ENCODE peak calls at places on chromosome 19, in five cellular contexts. W is heart right ventricle, Q is foreskin fibroblast, E is astrocyte, H is BE2C. K is an unnamed sample.

GRCh38 chr19:43720936-43721335 is 5.1 kb downstream of the IRGC start:
- DNase-seq in W (no peak), Q (no peak), E (no peak), H (no peak), K (no peak)

GRCh38 chr19:3132971-3133792 is 2.7 kb upstream of the GNA15 start:
- DNase-seq in W (no peak), Q (peak), E (peak), H (no peak), K (peak)

GRCh38 chr19:449916-450315 is 10.9 kb downstream of the SHC2 start:
- DNase-seq in W (no peak), Q (no peak), E (no peak), H (no peak), K (no peak)

GRCh38 chr19:48553676-48554384 is 1.9 kb downstream of the SULT2B1 start:
- DNase-seq in W (no peak), Q (peak), E (peak), H (peak), K (peak)

GRCh38 chr19:2027361-2027760 is 11.8 kb upstream of the BTBD2 start:
- DNase-seq in W (no peak), Q (peak), E (peak), H (no peak), K (peak)

GRCh38 chr19:55360902-55361301 is 2.2 kb downstream of the GARIN5B start:
- DNase-seq in W (no peak), Q (no peak), E (no peak), H (no peak), K (no peak)

GRCh38 chr19:12821761-12822160 is 12.6 kb downstream of the RTBDN start:
- DNase-seq in W (no peak), Q (no peak), E (no peak), H (no peak), K (no peak)

GRCh38 chr19:34180273-34180672 is 8.0 kb downstream of the LSM14A start:
- DNase-seq in W (no peak), Q (no peak), E (no peak), H (no peak), K (no peak)

GRCh38 chr19:956747-957451 is 27.2 kb upstream of the WDR18 start:
- DNase-seq in W (no peak), Q (peak), E (peak), H (peak), K (no peak)

GRCh38 chr19:13764821-13765394 is 586 bp downstream of the MRI1 start:
- DNase-seq in W (no peak), Q (no peak), E (no peak), H (peak), K (no peak)

GRCh38 chr19:36093687-36094086 is 17.3 kb upstream of the OVOL3 start:
- DNase-seq in W (peak), Q (no peak), E (no peak), H (no peak), K (no peak)

GRCh38 chr19:48489608-48490216 is 20.5 kb downstream of the CYTH2 start:
- DNase-seq in W (peak), Q (peak), E (no peak), H (peak), K (no peak)

GRCh38 chr19:13163609-13164364 is 13.6 kb downstream of the IER2 start:
- DNase-seq in W (peak), Q (peak), E (peak), H (peak), K (peak)

GRCh38 chr19:46182476-46182875 is 34.4 kb downstream of the IGFL2 start:
- DNase-seq in W (no peak), Q (no peak), E (no peak), H (no peak), K (no peak)

GRCh38 chr19:29807178-29807577 is 4.6 kb upstream of the CCNE1 start:
- DNase-seq in W (no peak), Q (no peak), E (no peak), H (no peak), K (no peak)

GRCh38 chr19:29804493-29804892 is 7.3 kb upstream of the CCNE1 start:
- DNase-seq in W (no peak), Q (no peak), E (no peak), H (no peak), K (no peak)

GRCh38 chr19:29806098-29806866 is 5.5 kb upstream of the CCNE1 start:
- DNase-seq in W (peak), Q (peak), E (peak), H (peak), K (peak)

GRCh38 chr19:29807870-29808405 is 3.9 kb upstream of the CCNE1 start:
- DNase-seq in W (no peak), Q (no peak), E (no peak), H (no peak), K (no peak)

DNA sequence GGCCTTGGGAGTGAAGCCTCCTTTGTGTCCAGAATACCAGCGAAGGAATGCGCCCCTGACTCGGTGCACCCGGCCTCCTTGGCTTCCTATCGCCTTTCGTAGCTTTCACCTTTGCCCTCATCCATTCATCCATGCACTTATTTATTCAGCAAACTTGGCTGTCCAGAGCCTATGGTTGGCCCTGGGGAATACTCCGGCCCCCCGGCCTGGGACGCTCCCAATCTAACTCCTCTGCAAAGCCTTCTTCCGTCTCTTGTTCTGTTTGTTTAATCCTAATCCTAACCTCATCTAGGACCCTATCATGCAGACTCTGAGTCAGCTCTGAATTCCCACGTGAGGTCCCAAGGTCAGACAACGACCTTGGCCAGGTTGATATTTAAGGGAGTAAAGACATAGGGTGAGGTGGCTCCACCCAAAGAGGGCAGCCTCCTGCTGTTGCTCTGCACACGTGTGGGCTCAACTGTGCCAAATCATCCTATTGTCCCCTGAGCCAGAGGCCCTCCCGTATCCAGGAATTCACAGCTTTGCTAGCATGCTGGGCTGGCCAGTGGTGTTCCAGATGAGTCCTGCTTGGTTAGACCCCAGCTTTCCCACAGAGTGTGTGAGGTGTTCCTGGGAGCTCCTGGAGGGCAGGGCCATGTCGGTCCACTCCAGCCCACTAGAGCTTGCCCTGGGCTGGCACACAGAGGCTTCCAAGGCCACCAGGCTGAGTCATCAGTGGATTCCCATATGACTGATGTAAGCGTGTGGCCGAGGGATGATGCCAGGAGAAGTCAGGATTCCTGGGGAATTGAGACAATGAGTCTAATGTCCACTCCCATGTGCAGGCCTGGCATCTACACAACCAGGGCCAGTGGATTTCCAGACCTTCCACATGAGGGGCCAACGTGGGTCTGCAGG is 6.5 kb upstream of the CCNE1 start:
- DNase-seq in W (no peak), Q (peak), E (peak), H (no peak), K (no peak)
- H3K4me3 ChIP-seq in W (no peak), Q (no peak), E (no peak), H (no peak), K (no peak)

GRCh38 chr19:19276386-19276785 is 3.3 kb upstream of the TM6SF2 start:
- DNase-seq in W (no peak), Q (peak), E (peak), H (no peak), K (peak)
- H3K4me3 ChIP-seq in W (no peak), Q (no peak), E (no peak), H (no peak), K (no peak)

DNA sequence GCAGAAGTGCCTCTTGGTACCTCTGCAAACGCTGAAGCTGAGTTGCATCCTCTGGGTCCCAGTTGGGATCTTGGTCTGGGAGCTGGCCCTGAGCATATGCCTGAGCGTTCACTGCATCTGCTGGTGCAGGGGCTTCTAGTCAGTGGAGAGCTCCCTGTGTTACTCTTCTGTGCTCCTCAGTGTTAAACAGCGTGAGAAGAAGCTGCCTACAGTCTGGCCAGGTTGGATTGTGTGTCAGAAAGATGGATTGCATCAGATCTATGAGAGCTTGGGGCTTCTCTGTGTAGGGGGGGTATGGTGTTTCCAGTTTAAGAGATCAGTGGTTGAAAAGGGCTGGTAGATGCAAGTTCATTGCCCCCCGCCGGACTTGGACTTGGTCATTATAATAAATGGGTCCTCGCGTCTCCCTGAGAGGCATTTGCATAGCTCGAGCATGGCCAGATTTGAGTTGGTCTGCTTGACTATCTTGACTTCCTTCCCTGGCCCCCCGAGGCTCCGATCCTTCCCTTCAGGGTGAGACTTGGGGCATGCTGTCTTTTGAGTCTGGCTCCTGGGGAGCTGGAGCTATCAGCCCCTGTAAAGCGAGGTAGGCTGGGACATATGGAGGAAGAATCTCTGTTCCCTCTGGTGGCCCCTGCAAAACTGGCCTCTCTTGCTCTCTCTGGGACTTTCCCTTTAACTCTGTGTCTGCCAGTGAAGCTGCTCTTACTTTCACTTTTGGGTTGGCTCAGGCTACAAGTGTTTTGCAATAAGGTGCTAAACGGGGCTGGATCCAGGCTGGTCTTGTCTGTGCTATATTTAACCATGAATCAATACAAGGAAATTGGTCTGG is 52.9 kb downstream of the OR10H4 start:
- DNase-seq in W (no peak), Q (peak), E (peak), H (no peak), K (peak)
- H3K4me3 ChIP-seq in W (peak), Q (peak), E (no peak), H (no peak), K (peak)

GRCh38 chr19:49814010-49814409 is 918 bp upstream of the FUZ start:
- DNase-seq in W (no peak), Q (no peak), E (no peak), H (no peak), K (no peak)
- H3K4me3 ChIP-seq in W (peak), Q (no peak), E (peak), H (peak), K (peak)

DNA sequence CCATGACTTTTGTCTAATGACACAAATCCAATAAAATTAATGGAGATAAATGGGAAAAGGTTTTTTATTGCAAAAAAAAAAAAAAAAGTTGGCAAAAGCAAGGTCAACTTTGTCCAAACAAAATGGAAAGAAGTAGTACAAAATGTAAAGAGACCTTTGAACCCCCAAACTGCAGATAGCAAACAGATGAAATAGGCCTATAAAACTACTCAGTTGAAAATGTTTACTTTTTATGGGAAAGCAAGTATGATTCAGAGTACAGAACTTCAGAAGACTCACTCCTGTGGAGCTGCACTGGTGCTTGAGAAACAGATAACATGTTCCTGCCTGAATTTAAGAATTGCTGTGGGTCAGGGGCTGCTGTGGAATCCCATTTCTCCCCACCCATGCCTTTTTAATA is 9.8 kb upstream of the ZNF177 start:
- DNase-seq in W (no peak), Q (no peak), E (no peak), H (no peak), K (no peak)
- H3K4me3 ChIP-seq in W (no peak), Q (no peak), E (no peak), H (no peak), K (no peak)

GRCh38 chr19:6587093-6587820 is 3.7 kb downstream of the CD70 start:
- DNase-seq in W (no peak), Q (no peak), E (no peak), H (no peak), K (no peak)

GRCh38 chr19:6590458-6591319 is at the start of gene CD70:
- DNase-seq in W (no peak), Q (no peak), E (no peak), H (no peak), K (no peak)

GRCh38 chr19:6589711-6590457 is 1.1 kb downstream of the CD70 start:
- DNase-seq in W (no peak), Q (no peak), E (no peak), H (no peak), K (no peak)

GRCh38 chr19:6587998-6588507 is 2.9 kb downstream of the CD70 start:
- DNase-seq in W (no peak), Q (no peak), E (no peak), H (no peak), K (no peak)

DNA sequence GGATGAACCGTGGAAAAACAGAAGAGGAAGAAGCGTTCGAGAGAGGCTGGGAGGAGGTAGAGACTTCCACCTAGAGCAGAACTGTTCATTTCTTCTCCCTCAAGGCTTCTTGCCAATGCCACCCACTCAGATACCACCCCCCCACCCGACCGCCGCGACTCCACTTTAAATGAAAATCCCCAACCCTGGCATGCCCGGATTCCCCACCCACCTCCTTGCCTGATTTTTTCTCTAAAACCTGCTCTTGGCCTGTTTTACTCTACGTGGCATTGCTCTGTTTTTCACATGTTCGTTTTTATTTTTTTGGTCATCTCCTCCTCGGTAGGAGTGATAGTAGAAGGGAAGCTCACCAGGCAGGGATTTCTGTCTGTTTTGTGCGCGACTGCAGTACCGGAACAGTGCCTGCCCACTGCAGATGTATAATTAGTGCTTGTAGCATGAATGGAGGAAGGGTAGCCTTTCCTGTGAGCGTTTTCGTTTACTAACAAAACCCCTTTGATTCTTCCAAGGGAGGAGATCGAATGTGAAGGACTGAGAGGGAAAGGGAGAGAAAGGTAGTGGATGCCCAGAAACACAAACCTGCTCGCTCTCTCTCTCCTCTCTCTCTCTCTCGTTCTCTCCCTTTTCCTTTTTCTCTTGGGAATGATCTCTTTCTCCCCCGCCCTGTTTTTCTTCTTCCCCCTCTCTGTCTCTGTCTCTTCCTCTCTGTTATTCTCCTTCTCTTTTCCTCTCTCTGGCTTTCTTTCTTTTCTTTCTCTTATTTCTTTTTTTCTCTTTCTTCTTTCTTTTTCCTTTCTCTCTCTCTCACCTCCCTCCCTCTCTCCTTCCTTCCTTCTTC is 2.2 kb downstream of the CD70 start:
- DNase-seq in W (no peak), Q (no peak), E (no peak), H (no peak), K (no peak)
- H3K4me3 ChIP-seq in W (no peak), Q (no peak), E (no peak), H (no peak), K (no peak)

GRCh38 chr19:38228491-38229439 is 4.7 kb upstream of the DPF1 start:
- DNase-seq in W (no peak), Q (no peak), E (no peak), H (peak), K (no peak)
- H3K4me3 ChIP-seq in W (peak), Q (peak), E (peak), H (peak), K (peak)

DNA sequence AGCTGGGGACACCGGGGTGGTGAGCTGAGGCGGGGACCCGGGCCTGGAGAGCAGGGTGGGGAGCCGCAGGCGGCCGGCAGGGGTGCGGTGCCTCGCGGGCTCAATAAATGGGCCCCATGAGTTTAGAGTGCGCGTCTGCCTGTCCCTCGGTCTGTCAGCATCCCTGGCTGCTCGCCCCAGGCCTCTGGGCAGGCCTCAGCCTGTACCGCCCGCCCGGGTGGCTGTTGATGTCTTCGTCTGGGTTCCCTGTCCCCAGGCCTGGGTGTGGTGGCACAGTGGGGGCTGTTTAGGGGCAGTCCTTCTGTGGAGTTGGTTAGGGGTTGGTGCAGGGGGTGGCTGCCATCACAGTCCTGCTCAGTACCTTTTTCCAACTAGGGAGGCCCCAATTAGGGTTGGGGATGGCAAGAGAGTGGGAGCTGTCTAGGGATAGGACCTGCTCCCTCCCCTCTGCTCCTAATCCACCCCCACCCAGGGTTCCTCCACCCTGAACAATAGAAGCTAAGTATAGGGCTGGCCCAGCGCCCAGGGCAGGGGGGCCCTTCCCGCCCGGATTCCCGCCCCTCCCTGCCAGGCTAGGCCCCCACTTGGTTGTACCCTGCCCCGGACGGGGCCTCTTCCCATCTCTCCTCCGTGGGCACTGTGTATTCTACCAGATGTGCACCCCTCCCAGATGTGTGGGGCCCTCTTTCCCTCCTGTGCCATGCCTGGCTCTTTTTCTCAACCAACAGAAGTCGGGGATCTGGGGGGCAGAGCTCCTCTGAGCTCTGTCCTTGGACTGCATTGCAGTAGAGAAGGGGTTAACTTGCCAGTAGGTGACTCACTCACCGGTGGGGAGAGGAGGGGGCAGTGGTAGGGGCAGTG is 12.4 kb downstream of the CIC start:
- DNase-seq in W (peak), Q (no peak), E (peak), H (peak), K (no peak)
- H3K4me3 ChIP-seq in W (peak), Q (peak), E (peak), H (peak), K (peak)

GRCh38 chr19:29606420-29606747 is 301 bp downstream of the POP4 start:
- DNase-seq in W (no peak), Q (no peak), E (no peak), H (no peak), K (no peak)

GRCh38 chr19:29603308-29603707 is 2.8 kb upstream of the POP4 start:
- DNase-seq in W (no peak), Q (no peak), E (no peak), H (no peak), K (no peak)

GRCh38 chr19:29609636-29610035 is 3.6 kb downstream of the POP4 start:
- DNase-seq in W (no peak), Q (no peak), E (no peak), H (no peak), K (no peak)

GRCh38 chr19:29610213-29610573 is 4.1 kb downstream of the POP4 start:
- DNase-seq in W (no peak), Q (no peak), E (no peak), H (no peak), K (no peak)

GRCh38 chr19:29605653-29606419 is at the start of gene POP4:
- DNase-seq in W (peak), Q (peak), E (peak), H (peak), K (peak)
- H3K4me3 ChIP-seq in W (peak), Q (peak), E (peak), H (peak), K (peak)